ENCODE peak calls at places on chromosome 6, in eight cellular contexts. G is NCI-H1436, V is nucleus accumbens, N is astrocyte of the spinal cord, S is RWPE2, Q is uterus, A is transverse colon, F is hippocampal formation. R is an unnamed sample.
A peak's percentile ranks its signal among the peaks of the same experiment; 100 is the strongest.

GRCh38 chr6:97626586-97627441 is 343.8 kb upstream of the MMS22L start:
- DNase-seq in G (peak; percentile 24), V (peak; percentile 18), N (peak; percentile 47), S (no peak), Q (no peak), A (no peak), F (no peak), R (no peak)

GRCh38 chr6:40397287-40398033 is 189.7 kb downstream of the LRFN2 start:
- DNase-seq in G (no peak), V (no peak), N (no peak), S (no peak), Q (no peak), A (no peak), F (no peak), R (no peak)

GRCh38 chr6:11423072-11423471 is 114.5 kb upstream of the TMEM170B start:
- DNase-seq in G (no peak), V (no peak), N (no peak), S (no peak), Q (no peak), A (no peak), F (no peak), R (no peak)

GRCh38 chr6:150038202-150038830 is 13.0 kb upstream of the RAET1L start:
- DNase-seq in G (no peak), V (no peak), N (no peak), S (no peak), Q (no peak), A (no peak), F (no peak), R (no peak)

GRCh38 chr6:37493047-37493995 is 6.4 kb downstream of the CCDC167 start:
- DNase-seq in G (peak; percentile 73), V (no peak), N (no peak), S (no peak), Q (no peak), A (no peak), F (no peak), R (no peak)

GRCh38 chr6:43724914-43725642 is 37.5 kb upstream of the MRPS18A start:
- DNase-seq in G (peak; percentile 78), V (no peak), N (peak; percentile 82), S (peak; percentile 92), Q (peak; percentile 58), A (peak; percentile 93), F (no peak), R (peak; percentile 70)

GRCh38 chr6:116371384-116372209 is 850 bp downstream of the DSE start:
- DNase-seq in G (no peak), V (peak; percentile 26), N (peak; percentile 94), S (peak; percentile 93), Q (peak; percentile 83), A (peak; percentile 64), F (peak; percentile 49), R (peak; percentile 73)

GRCh38 chr6:79949235-79949634 is 1.9 kb upstream of the ELOVL4 start:
- DNase-seq in G (peak; percentile 76), V (peak; percentile 5), N (peak; percentile 76), S (no peak), Q (peak; percentile 33), A (peak; percentile 64), F (peak; percentile 13), R (no peak)

GRCh38 chr6:156068870-156069269 is 613.2 kb upstream of the NOX3 start:
- DNase-seq in G (no peak), V (no peak), N (no peak), S (no peak), Q (no peak), A (no peak), F (no peak), R (no peak)

GRCh38 chr6:39040080-39040673 is 8.4 kb upstream of the GLP1R start:
- DNase-seq in G (no peak), V (no peak), N (no peak), S (no peak), Q (no peak), A (no peak), F (no peak), R (no peak)